ENCODE peak calls at places on chromosome 20, in eight cellular contexts. D is left ventricle myocardium inferior; Z is activated T-cell treated with anti-CD3 and anti-CD28 coated beads, Interleukin-2, amount 50 U/mL, for 1 hour; B is SK-MEL-5; L is Calu3; A is Jurkat, Clone E6-1; F is astrocyte of the cerebellum; U is fibroblast of pulmonary artery. C is an unnamed sample.

GRCh38 chr20:23118766-23119165 is 32.6 kb upstream of the CD93 start:
- DNase-seq in D (no peak), Z (no peak), B (no peak), L (no peak), A (no peak), F (no peak), U (no peak), C (no peak)

GRCh38 chr20:9551808-9552550 is 37.6 kb downstream of the LAMP5 start:
- DNase-seq in D (no peak), Z (no peak), B (no peak), L (peak), A (no peak), F (no peak), U (no peak), C (no peak)

GRCh38 chr20:7029005-7029404 is 261.5 kb downstream of the BMP2 start:
- DNase-seq in D (no peak), Z (no peak), B (no peak), L (no peak), A (no peak), F (no peak), U (no peak), C (no peak)

GRCh38 chr20:48695255-48695654 is 132.5 kb downstream of the PREX1 start:
- DNase-seq in D (no peak), Z (no peak), B (no peak), L (peak), A (no peak), F (no peak), U (no peak), C (no peak)

GRCh38 chr20:23153696-23154341 is 67.7 kb upstream of the CD93 start:
- DNase-seq in D (no peak), Z (no peak), B (no peak), L (no peak), A (no peak), F (no peak), U (no peak), C (no peak)

GRCh38 chr20:3239867-3240775 is 1.1 kb upstream of the SLC4A11 start:
- DNase-seq in D (no peak), Z (peak), B (no peak), L (no peak), A (no peak), F (no peak), U (peak), C (no peak)

GRCh38 chr20:52783769-52784168 is 188.4 kb upstream of the TSHZ2 start:
- DNase-seq in D (no peak), Z (no peak), B (peak), L (no peak), A (peak), F (no peak), U (peak), C (peak)

GRCh38 chr20:10007158-10007557 is 27.6 kb upstream of the ANKEF1 start:
- DNase-seq in D (no peak), Z (no peak), B (no peak), L (no peak), A (no peak), F (no peak), U (no peak), C (no peak)

GRCh38 chr20:38139919-38140753 is 24.9 kb downstream of the TGM2 start:
- DNase-seq in D (no peak), Z (no peak), B (peak), L (no peak), A (no peak), F (no peak), U (no peak), C (no peak)

GRCh38 chr20:5511505-5511904 is 194.8 kb upstream of the PROKR2 start:
- DNase-seq in D (no peak), Z (no peak), B (no peak), L (no peak), A (no peak), F (no peak), U (no peak), C (no peak)